ENCODE peak calls at places on chromosomes 16 and 17, in ten cellular contexts. B is GM12865; U is fibroblast of pulmonary artery; W is mucosa of descending colon; A is IMR-90; G is stomach; I is CD8-positive, alpha-beta memory T cell; C is skeletal muscle cell; V is neuronal stem cell; T is sigmoid colon. Z is an unnamed sample.
A peak's percentile ranks its signal among the peaks of the same experiment; 100 is the strongest.

GRCh38 chr17:83198366-83199341 is 119.2 kb downstream of the METRNL start:
- DNase-seq in B (no peak), U (no peak), W (peak; percentile 21), A (no peak), G (no peak), I (peak; percentile 45), C (no peak), V (no peak), T (peak; percentile 61), Z (no peak)

GRCh38 chr16:12539185-12539929 is 264.3 kb downstream of the CPPED1 start:
- DNase-seq in B (peak; percentile 93), U (no peak), W (no peak), A (peak; percentile 80), G (no peak), I (no peak), C (peak; percentile 42), V (no peak), T (no peak), Z (peak; percentile 61)

GRCh38 chr17:56171186-56171959 is 18.1 kb downstream of the ANKFN1 start:
- DNase-seq in B (no peak), U (no peak), W (no peak), A (no peak), G (no peak), I (no peak), C (no peak), V (no peak), T (no peak), Z (no peak)

GRCh38 chr17:42843358-42843934 is 934 bp upstream of the AOC2 start:
- DNase-seq in B (peak; percentile 37), U (peak; percentile 85), W (no peak), A (peak; percentile 74), G (no peak), I (no peak), C (peak; percentile 26), V (no peak), T (no peak), Z (peak; percentile 37)

GRCh38 chr17:3004925-3005324 is 58.5 kb downstream of the OR1D5 start:
- DNase-seq in B (no peak), U (no peak), W (peak; percentile 21), A (no peak), G (no peak), I (no peak), C (no peak), V (no peak), T (peak; percentile 72), Z (no peak)

GRCh38 chr17:79019631-79020584 is 4.1 kb upstream of the C1QTNF1 start:
- DNase-seq in B (peak; percentile 65), U (peak; percentile 91), W (peak; percentile 77), A (peak; percentile 78), G (peak; percentile 71), I (peak; percentile 65), C (peak; percentile 48), V (peak; percentile 23), T (peak; percentile 85), Z (no peak)

GRCh38 chr17:81295031-81295677 is at the start of gene SLC38A10:
- DNase-seq in B (peak; percentile 92), U (peak; percentile 76), W (peak; percentile 96), A (peak; percentile 74), G (peak; percentile 94), I (peak; percentile 93), C (peak; percentile 31), V (peak; percentile 66), T (peak; percentile 95), Z (peak; percentile 21)

GRCh38 chr17:77754956-77755355 is 203.5 kb upstream of the TNRC6C start:
- DNase-seq in B (no peak), U (no peak), W (no peak), A (no peak), G (no peak), I (no peak), C (no peak), V (no peak), T (no peak), Z (no peak)

GRCh38 chr16:66502020-66502913 is 47.7 kb downstream of the TK2 start:
- DNase-seq in B (no peak), U (peak; percentile 57), W (peak; percentile 16), A (peak; percentile 46), G (peak; percentile 28), I (no peak), C (no peak), V (no peak), T (peak; percentile 88), Z (no peak)

GRCh38 chr17:81484195-81484979 is 28.2 kb downstream of the ACTG1 start:
- DNase-seq in B (peak; percentile 93), U (peak; percentile 79), W (peak; percentile 93), A (peak; percentile 71), G (peak; percentile 93), I (peak; percentile 87), C (no peak), V (peak; percentile 83), T (peak; percentile 94), Z (no peak)

GRCh38 chr17:41666708-41667279 is 21.9 kb upstream of the EIF1 start:
- DNase-seq in B (peak; percentile 92), U (peak; percentile 75), W (peak; percentile 93), A (peak; percentile 61), G (peak; percentile 88), I (peak; percentile 88), C (no peak), V (peak; percentile 77), T (peak; percentile 92), Z (no peak)

DNA sequence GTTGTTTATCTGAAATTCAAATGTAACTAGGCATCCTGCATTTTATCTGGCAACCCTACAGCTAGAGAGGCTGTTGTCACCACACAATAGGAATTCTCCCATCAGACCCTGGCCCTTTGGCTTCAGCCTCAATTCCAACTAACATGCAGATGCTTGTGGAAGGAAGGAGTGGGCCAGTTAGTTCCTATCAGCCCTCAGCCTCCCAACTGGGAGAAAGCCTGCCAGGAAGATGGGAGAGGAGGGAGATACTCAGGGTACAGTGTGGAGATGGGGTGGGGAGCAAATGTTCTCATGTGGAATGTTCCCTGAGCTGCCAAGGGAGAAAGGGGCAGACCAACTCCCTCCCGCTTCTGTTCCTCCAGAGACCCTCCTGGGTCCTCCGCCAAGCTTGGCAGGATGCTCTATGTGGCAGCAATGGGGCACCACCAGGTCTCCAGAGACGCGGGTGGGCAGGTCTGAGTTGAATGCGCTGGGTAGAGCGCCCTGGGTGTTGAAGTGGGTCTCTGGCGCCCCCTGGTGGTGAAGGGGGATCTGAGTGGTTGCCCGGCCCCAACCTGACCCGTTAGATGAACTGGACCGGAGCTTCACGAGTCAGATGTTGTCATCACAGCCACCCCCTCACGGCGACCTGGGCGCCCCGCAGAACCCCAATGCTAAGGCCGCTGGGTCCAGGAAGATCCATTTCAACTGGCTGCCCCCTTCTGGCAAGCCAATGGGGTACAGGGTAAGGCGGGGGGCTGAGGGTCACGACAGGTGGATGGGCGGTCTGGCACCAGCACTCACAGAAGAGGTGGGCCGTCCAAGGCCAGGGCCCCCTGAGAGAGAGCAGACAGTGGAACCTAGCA is 15.2 kb downstream of the GALK1 start:
- DNase-seq in B (peak; percentile 83), U (peak; percentile 75), W (peak; percentile 86), A (peak; percentile 52), G (peak; percentile 89), I (peak; percentile 89), C (no peak), V (peak; percentile 79), T (peak; percentile 94), Z (no peak)
- H3K4me3 ChIP-seq in B (no peak overlapping the region), U (no peak overlapping the region), W (no peak overlapping the region), A (no peak overlapping the region), G (no peak overlapping the region), I (no peak overlapping the region), C (no peak overlapping the region), V (no peak overlapping the region), T (no peak overlapping the region), Z (no peak overlapping the region)

GRCh38 chr16:70437582-70438324 is 1.1 kb downstream of the ST3GAL2 start:
- DNase-seq in B (peak; percentile 40), U (peak; percentile 62), W (no peak), A (peak; percentile 69), G (no peak), I (no peak), C (peak; percentile 30), V (no peak), T (no peak), Z (no peak)

GRCh38 chr16:70438983-70439862 is at the start of gene ST3GAL2:
- DNase-seq in B (peak; percentile 97), U (peak; percentile 93), W (peak; percentile 94), A (peak; percentile 89), G (peak; percentile 89), I (peak; percentile 96), C (peak; percentile 80), V (peak; percentile 99), T (peak; percentile 98), Z (peak; percentile 71)

GRCh38 chr16:70438325-70438982 is 446 bp downstream of the ST3GAL2 start:
- DNase-seq in B (no peak), U (no peak), W (peak; percentile 62), A (no peak), G (no peak), I (no peak), C (no peak), V (no peak), T (no peak), Z (no peak)

GRCh38 chr16:70434489-70435260 is 4.2 kb downstream of the ST3GAL2 start:
- DNase-seq in B (peak; percentile 72), U (no peak), W (no peak), A (no peak), G (no peak), I (no peak), C (no peak), V (no peak), T (no peak), Z (no peak)

GRCh38 chr16:70437017-70437581 is 1.8 kb downstream of the ST3GAL2 start:
- DNase-seq in B (peak; percentile 41), U (peak; percentile 95), W (no peak), A (peak; percentile 94), G (no peak), I (no peak), C (peak; percentile 88), V (no peak), T (no peak), Z (peak; percentile 86)
- H3K4me3 ChIP-seq in B (peak overlapping the region; percentile 93), U (peak overlapping the region; percentile 94), W (no peak overlapping the region), A (peak overlapping the region; percentile 55), G (peak overlapping the region; percentile 88), I (peak overlapping the region; percentile 74), C (peak overlapping the region; percentile 90), V (no peak overlapping the region), T (peak overlapping the region; percentile 91), Z (peak overlapping the region; percentile 95)

DNA sequence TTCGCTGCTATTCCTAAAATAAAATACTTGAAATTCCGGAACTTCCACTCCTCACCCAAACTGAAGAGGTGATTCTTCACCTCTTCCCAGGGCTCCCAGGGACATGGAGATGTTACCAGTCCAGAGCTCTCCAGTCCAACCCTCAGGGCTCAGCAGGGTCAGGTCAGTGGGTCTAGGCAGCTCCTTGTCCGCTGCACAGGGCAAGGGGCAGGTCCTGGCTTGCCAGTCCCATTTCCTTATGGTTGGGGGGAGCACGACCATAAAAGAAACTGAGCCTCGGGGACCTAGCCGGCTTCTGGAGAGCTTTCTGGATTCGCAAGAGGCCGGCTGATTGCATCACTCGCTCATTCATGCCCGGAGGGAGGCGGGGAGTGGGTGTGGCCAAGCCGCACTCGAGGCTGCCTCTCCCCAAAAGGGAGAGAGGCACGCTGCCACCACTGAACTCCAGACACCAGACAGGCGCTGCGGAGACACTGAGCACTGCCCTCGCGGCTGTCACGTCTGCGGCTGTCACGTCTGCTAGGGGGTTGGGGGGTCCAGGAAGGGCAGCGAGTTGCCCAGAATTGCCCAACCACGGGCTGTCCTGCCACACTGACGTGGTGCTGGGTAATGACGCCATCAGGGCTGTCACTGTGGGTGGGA is 15.8 kb downstream of the SLC7A5 start:
- DNase-seq in B (peak; percentile 90), U (peak; percentile 91), W (peak; percentile 90), A (peak; percentile 90), G (peak; percentile 95), I (peak; percentile 86), C (peak; percentile 76), V (peak; percentile 61), T (peak; percentile 98), Z (peak; percentile 78)
- H3K4me3 ChIP-seq in B (peak overlapping the region; percentile 29), U (peak overlapping the region; percentile 43), W (no peak overlapping the region), A (peak overlapping the region; percentile 16), G (peak overlapping the region; percentile 31), I (peak overlapping the region; percentile 46), C (peak overlapping the region; percentile 27), V (no peak overlapping the region), T (peak overlapping the region; percentile 34), Z (no peak overlapping the region)

GRCh38 chr16:75044800-75045361 is 46.1 kb downstream of the ZNRF1 start:
- DNase-seq in B (peak; percentile 35), U (peak; percentile 59), W (no peak), A (no peak), G (no peak), I (no peak), C (no peak), V (no peak), T (peak; percentile 77), Z (peak; percentile 17)
- H3K4me3 ChIP-seq in B (no peak overlapping the region), U (no peak overlapping the region), W (no peak overlapping the region), A (no peak overlapping the region), G (no peak overlapping the region), I (no peak overlapping the region), C (no peak overlapping the region), V (no peak overlapping the region), T (no peak overlapping the region), Z (no peak overlapping the region)

Z was measured in AG09309.